ENCODE peak calls at places on chromosomes 11 and 22, in six cellular contexts. X, T, C, M, E and P are unnamed samples. For H3K4me1, the result is how much of the 10 kb centered on the place peaks cover.

GRCh38 chr11:68518191-68518590 is 57.6 kb downstream of the PPP6R3 start:
- DNase-seq in C (no peak), E (no peak), X (no peak), M (no peak), T (no peak), P (no peak)

GRCh38 chr11:16148301-16148787 is 208.0 kb downstream of the SOX6 start:
- DNase-seq in C (no peak), E (no peak), T (no peak), X (no peak), M (peak), P (no peak)

GRCh38 chr22:19884161-19884953 is 29.7 kb upstream of the GNB1L start:
- DNase-seq in M (no peak), C (no peak), T (no peak), X (no peak), E (no peak), P (no peak)

GRCh38 chr11:94897330-94897768 is 76.0 kb downstream of the CWC15 start:
- DNase-seq in M (peak), E (peak), C (peak), T (peak), X (peak), P (peak)

GRCh38 chr11:94142308-94143277 is 14.0 kb downstream of the PANX1 start:
- DNase-seq in C (no peak), X (no peak), T (peak), M (no peak), E (no peak), P (no peak)

GRCh38 chr11:40162901-40163300 is 1296.6 kb downstream of the LRRC4C start:
- DNase-seq in M (no peak), X (no peak), E (no peak), T (no peak), C (no peak), P (no peak)

GRCh38 chr11:27282141-27282590 is 80.8 kb downstream of the CCDC34 start:
- DNase-seq in X (no peak), M (peak), E (peak), T (no peak), C (peak), P (no peak)

GRCh38 chr11:67648140-67648795 is 2.3 kb downstream of the ACY3 start:
- DNase-seq in X (peak), T (peak), E (no peak), M (no peak), C (no peak), P (no peak)

GRCh38 chr11:112968988-112969714 is 7.9 kb downstream of the NCAM1 start:
- DNase-seq in C (no peak), X (no peak), E (no peak), M (no peak), T (no peak), P (no peak)

GRCh38 chr11:118241191-118242098 is 10.7 kb downstream of the MPZL3 start:
- DNase-seq in C (no peak), M (no peak), E (no peak), X (no peak), T (no peak), P (no peak)

GRCh38 chr11:67503119-67504022 is 1.8 kb downstream of the PITPNM1 start:
- DNase-seq in X (no peak), C (no peak), M (no peak), T (no peak), E (no peak), P (no peak)

GRCh38 chr11:19187101-19187500 is 14.7 kb downstream of the CSRP3 start:
- DNase-seq in M (no peak), T (no peak), X (no peak), E (peak), C (no peak), P (no peak)

GRCh38 chr11:101397941-101398340 is 185.9 kb downstream of the TRPC6 start:
- DNase-seq in C (no peak), M (peak), E (no peak), X (no peak), T (no peak), P (no peak)

GRCh38 chr11:102172127-102172848 is 62.0 kb downstream of the YAP1 start:
- DNase-seq in M (no peak), E (peak), X (no peak), C (no peak), T (no peak), P (no peak)

GRCh38 chr11:67628710-67629385 is 889 bp downstream of the NUDT8 start:
- DNase-seq in X (no peak), T (no peak), C (no peak), E (no peak), M (no peak), P (no peak)

GRCh38 chr11:130819561-130819960 is 96.7 kb downstream of the SNX19 start:
- DNase-seq in X (no peak), C (no peak), T (no peak), M (no peak), E (no peak), P (no peak)

GRCh38 chr11:32870676-32871075 is 21.9 kb upstream of the QSER1 start:
- DNase-seq in C (no peak), M (no peak), E (no peak), T (peak), X (peak), P (no peak)

GRCh38 chr11:44927174-44927661 is 23.5 kb downstream of the TP53I11 start:
- DNase-seq in E (peak), M (peak), C (peak), T (peak), X (peak), P (no peak)

GRCh38 chr22:22167791-22168189 is 76.8 kb upstream of the VPREB1 start:
- DNase-seq in T (no peak), M (no peak), X (peak), E (no peak), C (no peak), P (no peak)

GRCh38 chr11:108875134-108875533 is 210.3 kb downstream of the DDX10 start:
- DNase-seq in M (no peak), E (no peak), T (no peak), X (no peak), C (no peak), P (no peak)

GRCh38 chr11:133579165-133580031 is 47.1 kb upstream of the OPCML start:
- DNase-seq in E (no peak), M (no peak), X (no peak), C (no peak), T (no peak), P (no peak)

GRCh38 chr11:125999234-125999880 is 53.5 kb downstream of the VSIG10L2 start:
- DNase-seq in T (no peak), X (no peak), C (no peak), M (no peak), E (no peak), P (no peak)

GRCh38 chr11:45262900-45263299 is 23.2 kb downstream of the SYT13 start:
- DNase-seq in C (no peak), E (no peak), T (no peak), X (no peak), M (no peak), P (no peak)

GRCh38 chr22:17769716-17770082 is 4.6 kb downstream of the BID start:
- DNase-seq in X (no peak), M (no peak), C (no peak), T (no peak), E (no peak), P (no peak)

GRCh38 chr22:32333141-32333768 is 24.4 kb upstream of the RFPL3 start:
- DNase-seq in T (no peak), C (peak), E (no peak), M (no peak), X (no peak), P (no peak)

GRCh38 chr11:129440028-129440630 is 64.5 kb downstream of the BARX2 start:
- DNase-seq in E (no peak), T (no peak), X (no peak), C (no peak), M (no peak), P (no peak)

GRCh38 chr11:108226036-108226435 is 3.2 kb downstream of the ATM start:
- DNase-seq in X (no peak), E (no peak), C (no peak), M (no peak), T (no peak), P (no peak)

GRCh38 chr11:20369816-20370215 is 6.3 kb downstream of the HTATIP2 start:
- DNase-seq in E (no peak), X (no peak), C (no peak), M (no peak), T (no peak), P (no peak)

GRCh38 chr11:64371201-64371600 is 12.2 kb downstream of the RPS6KA4 start:
- DNase-seq in C (no peak), X (no peak), M (no peak), E (no peak), T (no peak), P (no peak)

DNA sequence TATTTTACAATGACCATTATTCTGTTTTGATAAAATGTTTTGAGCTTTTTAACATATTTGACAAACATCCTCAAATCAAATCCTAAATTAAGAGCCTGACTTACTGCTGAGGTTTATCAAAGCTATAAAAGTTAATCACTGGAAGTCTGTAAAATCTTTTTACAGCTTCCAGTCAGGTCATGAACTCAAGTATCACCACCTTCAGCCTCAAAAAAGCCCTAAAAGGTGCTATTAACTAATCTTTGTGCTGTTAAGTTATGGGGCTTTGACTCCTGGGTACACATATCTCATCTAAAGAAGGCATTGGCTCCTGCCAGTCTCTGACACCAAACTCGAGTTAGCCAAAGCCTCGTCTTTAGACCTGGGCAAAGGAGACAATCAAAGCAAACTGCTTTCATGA is 34.0 kb upstream of the CBX6 start:
- DNase-seq in X (no peak), T (no peak), C (no peak), M (no peak), E (no peak), P (no peak)
- H3K27ac ChIP-seq in X (no peak), T (no peak), C (no peak), M (no peak), E (no peak), P (no peak)

DNA sequence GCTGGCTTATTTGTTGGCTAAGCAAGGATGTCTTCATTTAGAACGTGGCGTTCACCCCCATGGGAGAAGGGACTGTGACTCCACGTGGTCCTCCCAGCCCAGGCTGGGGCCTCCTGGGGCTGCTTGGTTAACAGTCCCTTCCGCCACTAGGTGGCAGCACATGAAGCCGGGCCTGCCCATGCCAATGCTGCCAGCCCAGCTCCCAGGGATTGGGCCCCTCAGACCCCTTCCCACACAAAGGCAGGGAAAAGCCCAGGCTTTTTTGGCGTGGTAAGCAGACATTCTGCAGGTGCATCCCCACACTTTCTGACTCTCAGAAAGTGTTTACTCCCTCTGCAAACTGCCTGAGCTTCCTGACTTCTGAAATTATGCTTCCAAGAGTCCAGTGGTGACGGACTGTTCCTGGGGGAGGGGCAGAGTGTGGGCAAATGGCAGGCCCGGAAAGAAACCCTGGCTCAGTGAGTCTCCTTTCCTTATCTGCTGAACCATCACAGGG is 3.1 kb downstream of the CBX6 start:
- DNase-seq in E (peak), X (peak), M (peak), T (peak), C (peak), P (peak)
- H3K4me1 ChIP-seq in E (under half), X (under half), M (half or more), T (under half), C (under half), P (under half)

GRCh38 chr11:71250512-71251158 is 1.7 kb downstream of the SHANK2 start:
- DNase-seq in C (no peak), M (no peak), T (no peak), X (no peak), E (no peak), P (no peak)
- H3K4me3 ChIP-seq in C (no peak), M (no peak), T (peak), X (no peak), E (peak), P (peak)

DNA sequence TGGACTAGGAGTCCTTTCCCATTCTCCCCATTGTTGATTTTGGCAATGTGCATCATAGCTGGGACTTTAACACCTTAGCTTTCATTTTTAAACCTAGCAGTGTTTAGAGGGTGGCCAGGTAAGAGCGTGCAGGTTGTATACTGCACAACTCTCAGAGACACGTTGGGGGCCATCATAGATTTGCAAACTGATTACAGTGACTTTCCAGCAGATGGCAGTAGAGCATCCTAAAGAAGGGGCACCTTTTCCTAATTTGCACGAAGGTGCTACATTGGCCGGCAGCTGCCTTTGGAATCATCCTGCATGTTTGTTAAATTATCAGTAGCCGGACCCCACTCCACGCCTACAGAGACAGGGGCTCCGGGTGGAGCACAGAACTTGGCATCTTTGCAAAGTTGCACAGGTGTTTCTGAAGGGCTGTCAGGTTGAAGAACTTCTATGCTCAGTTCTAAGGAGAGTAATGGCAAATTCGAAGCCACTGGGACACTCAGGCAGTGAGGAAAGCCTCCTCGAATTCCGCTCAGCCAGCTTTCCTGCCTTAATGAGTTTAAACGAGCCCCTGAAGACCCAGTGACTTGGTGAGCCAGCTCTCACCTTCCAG is 7.7 kb downstream of the LHFPL7 start:
- DNase-seq in E (peak), C (no peak), T (peak), M (peak), X (peak), P (no peak)
- H3K27ac ChIP-seq in E (no peak), C (no peak), T (no peak), M (no peak), X (no peak), P (no peak)

GRCh38 chr11:35171226-35171625 is 32.3 kb downstream of the CD44 start:
- DNase-seq in E (no peak), X (no peak), M (no peak), C (no peak), T (no peak), P (no peak)

GRCh38 chr11:35173620-35174278 is 34.8 kb downstream of the CD44 start:
- DNase-seq in M (no peak), X (no peak), E (no peak), C (no peak), T (no peak), P (no peak)

GRCh38 chr11:35173011-35173511 is 34.1 kb downstream of the CD44 start:
- DNase-seq in T (no peak), C (no peak), M (peak), X (peak), E (peak), P (no peak)

GRCh38 chr11:35177370-35177769 is 38.4 kb downstream of the CD44 start:
- DNase-seq in T (peak), X (no peak), E (peak), M (no peak), C (no peak), P (no peak)

GRCh38 chr11:35174666-35175065 is 35.7 kb downstream of the CD44 start:
- DNase-seq in T (no peak), E (peak), C (no peak), M (no peak), X (no peak), P (no peak)
- H3K4me1 ChIP-seq in T (under half), E (under half), C (under half), M (half or more), X (under half), P (under half)

GRCh38 chr22:46046299-46046685 is 69.3 kb upstream of the WNT7B start:
- DNase-seq in M (no peak), X (no peak), T (no peak), E (no peak), C (no peak), P (no peak)
- H3K4me3 ChIP-seq in M (peak), X (no peak), T (no peak), E (no peak), C (peak), P (no peak)

GRCh38 chr11:73783483-73784020 is 4.1 kb upstream of the MRPL48 start:
- DNase-seq in M (no peak), X (no peak), E (no peak), T (no peak), C (no peak), P (no peak)

GRCh38 chr11:73787051-73787642 is 527 bp upstream of the MRPL48 start:
- DNase-seq in M (no peak), X (peak), T (no peak), E (no peak), C (no peak), P (no peak)

GRCh38 chr11:73787643-73788537 is at the start of gene MRPL48:
- DNase-seq in M (peak), X (peak), E (peak), T (peak), C (peak), P (peak)

GRCh38 chr11:73784080-73784634 is 3.5 kb upstream of the MRPL48 start:
- DNase-seq in M (no peak), E (peak), T (no peak), C (no peak), X (peak), P (no peak)

DNA sequence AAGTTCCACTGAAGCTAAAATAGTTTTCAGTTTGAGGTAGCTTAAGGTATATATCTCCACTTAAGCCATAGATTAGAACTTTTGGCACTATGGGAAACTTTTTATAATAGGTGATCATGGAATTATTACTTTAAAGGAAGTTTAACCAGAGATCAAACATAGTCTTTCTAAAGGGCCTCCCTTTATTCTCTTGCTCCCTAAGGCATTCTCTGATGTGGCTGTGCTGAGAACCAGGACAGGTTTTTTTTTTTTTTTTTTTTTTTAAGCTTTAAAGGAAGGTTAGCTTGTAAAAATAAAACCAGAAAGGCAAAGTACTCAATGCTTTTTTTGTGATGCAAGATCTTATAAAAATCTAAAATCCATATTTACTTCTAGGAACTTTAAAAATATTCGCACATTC is 2.9 kb upstream of the MRPL48 start:
- DNase-seq in T (no peak), X (no peak), C (no peak), E (no peak), M (no peak), P (no peak)
- H3K27ac ChIP-seq in T (no peak), X (peak), C (no peak), E (no peak), M (no peak), P (no peak)

GRCh38 chr22:23246982-23247766 is 66.9 kb downstream of the BCR start:
- DNase-seq in E (no peak), C (no peak), M (no peak), T (no peak), X (no peak), P (no peak)

GRCh38 chr22:23245799-23246136 is 65.5 kb downstream of the BCR start:
- DNase-seq in T (no peak), C (no peak), X (no peak), M (no peak), E (peak), P (no peak)

GRCh38 chr22:23244690-23245044 is 64.4 kb downstream of the BCR start:
- DNase-seq in M (no peak), X (no peak), T (no peak), C (no peak), E (no peak), P (no peak)

GRCh38 chr22:23243859-23244689 is 63.8 kb downstream of the BCR start:
- DNase-seq in M (no peak), T (no peak), X (no peak), E (no peak), C (no peak), P (no peak)

GRCh38 chr22:23245045-23245798 is 64.9 kb downstream of the BCR start:
- DNase-seq in X (no peak), E (peak), T (no peak), M (no peak), C (no peak), P (no peak)
- H3K4me1 ChIP-seq in X (half or more), E (under half), T (under half), M (under half), C (under half), P (under half)

GRCh38 chr22:35348026-35348590 is 32.8 kb upstream of the HMOX1 start:
- DNase-seq in M (no peak), C (no peak), E (no peak), T (no peak), X (no peak), P (no peak)

GRCh38 chr22:35348703-35349102 is 32.2 kb upstream of the HMOX1 start:
- DNase-seq in E (no peak), C (no peak), M (no peak), X (no peak), T (no peak), P (no peak)

GRCh38 chr22:35350539-35351503 is 30.1 kb upstream of the HMOX1 start:
- DNase-seq in C (peak), E (peak), X (peak), T (peak), M (peak), P (peak)

GRCh38 chr22:35349368-35349703 is 31.6 kb upstream of the HMOX1 start:
- DNase-seq in X (peak), M (no peak), C (no peak), E (no peak), T (no peak), P (no peak)

DNA sequence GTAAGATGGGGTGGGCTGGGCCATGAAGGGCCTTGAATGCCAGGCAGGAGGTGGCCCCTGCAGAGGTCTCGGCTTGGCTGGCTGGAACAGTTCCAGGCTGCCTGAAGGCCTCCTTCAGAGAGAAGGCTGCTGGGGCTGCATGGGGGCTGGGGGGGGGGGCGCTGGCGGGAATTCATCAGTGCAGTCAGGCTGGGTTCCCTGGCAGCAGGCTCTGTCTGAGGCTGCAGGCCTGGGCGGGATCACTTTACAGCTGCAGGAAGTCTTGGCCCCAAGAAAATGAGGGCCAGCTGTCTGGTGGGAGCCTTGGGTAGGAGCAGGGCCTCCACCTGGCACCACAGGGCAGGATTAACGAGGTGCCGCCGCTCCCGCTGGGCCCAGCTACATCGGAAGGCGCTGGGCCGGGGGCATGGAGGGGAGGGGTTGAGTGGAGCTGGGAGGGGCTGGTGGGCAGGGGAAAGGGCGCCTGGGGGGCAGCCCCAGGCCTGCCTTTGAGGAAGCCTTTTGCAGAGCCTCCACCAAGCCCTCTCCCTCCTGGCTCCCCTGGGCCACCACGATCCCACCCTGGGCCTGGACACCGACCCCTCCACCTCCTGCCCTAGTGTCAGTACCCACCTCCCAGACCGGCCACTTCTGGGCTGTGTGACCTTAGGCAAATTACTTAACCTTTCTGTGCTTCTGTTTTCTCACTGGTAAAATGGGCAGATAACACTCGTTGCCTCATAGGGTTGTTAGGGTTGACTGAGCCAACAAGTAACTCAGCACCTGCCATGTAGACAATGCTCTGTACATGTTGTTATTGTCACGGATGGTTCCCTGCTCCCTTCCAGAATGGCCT is 31.0 kb upstream of the HMOX1 start:
- DNase-seq in C (no peak), T (no peak), X (peak), M (no peak), E (peak), P (no peak)
- H3K4me3 ChIP-seq in C (no peak), T (no peak), X (peak), M (no peak), E (no peak), P (no peak)